ENCODE peak calls at places on chromosomes 16 and 17, in six cellular contexts. One of them, this sample, is unnamed.

GRCh38 chr16:20681821-20682736 is 15.4 kb downstream of the ACSM1 start:
- DNase-seq in brain pericyte: no peak
- DNase-seq in T-helper 2 cell: no peak
- DNase-seq in NCI-H1092 treated with DMSO at 0.1 percent for 48 hours: no peak
- DNase-seq in ELR: no peak
- DNase-seq in epithelial cell of esophagus: no peak
- DNase-seq in this sample: no peak

GRCh38 chr16:84985079-84986065 is 26.0 kb downstream of the ZDHHC7 start:
- DNase-seq in brain pericyte: no peak
- DNase-seq in T-helper 2 cell: no peak
- DNase-seq in NCI-H1092 treated with DMSO at 0.1 percent for 48 hours: no peak
- DNase-seq in ELR: peak; percentile 91
- DNase-seq in epithelial cell of esophagus: peak; percentile 71
- DNase-seq in this sample: no peak

GRCh38 chr16:81261049-81261648 is 22.7 kb downstream of the BCO1 start:
- DNase-seq in brain pericyte: no peak
- DNase-seq in T-helper 2 cell: no peak
- DNase-seq in NCI-H1092 treated with DMSO at 0.1 percent for 48 hours: no peak
- DNase-seq in ELR: peak; percentile 40
- DNase-seq in epithelial cell of esophagus: peak; percentile 42
- DNase-seq in this sample: no peak

GRCh38 chr17:72719582-72720493 is 372.6 kb downstream of the SLC39A11 start:
- DNase-seq in brain pericyte: peak; percentile 47
- DNase-seq in T-helper 2 cell: no peak
- DNase-seq in NCI-H1092 treated with DMSO at 0.1 percent for 48 hours: no peak
- DNase-seq in ELR: no peak
- DNase-seq in epithelial cell of esophagus: peak; percentile 25
- DNase-seq in this sample: peak; percentile 8

GRCh38 chr16:85231959-85232358 is 119.7 kb upstream of the CIBAR2 start:
- DNase-seq in brain pericyte: no peak
- DNase-seq in T-helper 2 cell: no peak
- DNase-seq in NCI-H1092 treated with DMSO at 0.1 percent for 48 hours: peak; percentile 80
- DNase-seq in ELR: no peak
- DNase-seq in epithelial cell of esophagus: no peak
- DNase-seq in this sample: no peak

GRCh38 chr16:50152386-50152806 is 710 bp upstream of the TENT4B start:
- DNase-seq in brain pericyte: no peak
- DNase-seq in T-helper 2 cell: no peak
- DNase-seq in NCI-H1092 treated with DMSO at 0.1 percent for 48 hours: no peak
- DNase-seq in ELR: peak; percentile 66
- DNase-seq in epithelial cell of esophagus: peak; percentile 44
- DNase-seq in this sample: peak; percentile 55

GRCh38 chr16:71421911-71422310 is 19.9 kb downstream of the TLE7 start:
- DNase-seq in brain pericyte: no peak
- DNase-seq in T-helper 2 cell: no peak
- DNase-seq in NCI-H1092 treated with DMSO at 0.1 percent for 48 hours: no peak
- DNase-seq in ELR: peak; percentile 37
- DNase-seq in epithelial cell of esophagus: peak; percentile 50
- DNase-seq in this sample: no peak

GRCh38 chr17:51260960-51261958 is 913 bp downstream of the UTP18 start:
- DNase-seq in brain pericyte: no peak
- DNase-seq in T-helper 2 cell: peak; percentile 75
- DNase-seq in NCI-H1092 treated with DMSO at 0.1 percent for 48 hours: peak; percentile 71
- DNase-seq in ELR: peak; percentile 75
- DNase-seq in epithelial cell of esophagus: peak; percentile 67
- DNase-seq in this sample: peak; percentile 72

GRCh38 chr16:25747160-25747758 is 55.5 kb downstream of the HS3ST4 start:
- DNase-seq in brain pericyte: no peak
- DNase-seq in T-helper 2 cell: no peak
- DNase-seq in NCI-H1092 treated with DMSO at 0.1 percent for 48 hours: no peak
- DNase-seq in ELR: no peak
- DNase-seq in epithelial cell of esophagus: peak; percentile 1
- DNase-seq in this sample: no peak

GRCh38 chr17:68134046-68134637 is 98.6 kb downstream of the KPNA2 start:
- DNase-seq in brain pericyte: no peak
- DNase-seq in T-helper 2 cell: no peak
- DNase-seq in NCI-H1092 treated with DMSO at 0.1 percent for 48 hours: no peak
- DNase-seq in ELR: no peak
- DNase-seq in epithelial cell of esophagus: no peak
- DNase-seq in this sample: no peak

GRCh38 chr17:63785556-63785955 is 11.6 kb downstream of the DDX42 start:
- DNase-seq in brain pericyte: no peak
- DNase-seq in T-helper 2 cell: no peak
- DNase-seq in NCI-H1092 treated with DMSO at 0.1 percent for 48 hours: no peak
- DNase-seq in ELR: peak; percentile 77
- DNase-seq in epithelial cell of esophagus: peak; percentile 72
- DNase-seq in this sample: no peak

GRCh38 chr17:82647593-82648164 is 565 bp downstream of the WDR45B start:
- DNase-seq in brain pericyte: no peak
- DNase-seq in T-helper 2 cell: peak; percentile 41
- DNase-seq in NCI-H1092 treated with DMSO at 0.1 percent for 48 hours: no peak
- DNase-seq in ELR: peak; percentile 46
- DNase-seq in epithelial cell of esophagus: peak; percentile 36
- DNase-seq in this sample: peak; percentile 44

GRCh38 chr16:89140981-89141883 is 30.3 kb upstream of the CDH15 start:
- DNase-seq in brain pericyte: no peak
- DNase-seq in T-helper 2 cell: no peak
- DNase-seq in NCI-H1092 treated with DMSO at 0.1 percent for 48 hours: no peak
- DNase-seq in ELR: no peak
- DNase-seq in epithelial cell of esophagus: no peak
- DNase-seq in this sample: no peak

GRCh38 chr16:85508388-85508787 is 104.7 kb upstream of the GSE1 start:
- DNase-seq in brain pericyte: no peak
- DNase-seq in T-helper 2 cell: no peak
- DNase-seq in NCI-H1092 treated with DMSO at 0.1 percent for 48 hours: no peak
- DNase-seq in ELR: no peak
- DNase-seq in epithelial cell of esophagus: no peak
- DNase-seq in this sample: no peak

GRCh38 chr16:49978569-49979326 is 46.3 kb upstream of the CNEP1R1 start:
- DNase-seq in brain pericyte: no peak
- DNase-seq in T-helper 2 cell: no peak
- DNase-seq in NCI-H1092 treated with DMSO at 0.1 percent for 48 hours: no peak
- DNase-seq in ELR: no peak
- DNase-seq in epithelial cell of esophagus: no peak
- DNase-seq in this sample: no peak

GRCh38 chr17:82232322-82232785 is 3.5 kb downstream of the SLC16A3 start:
- DNase-seq in brain pericyte: no peak
- DNase-seq in T-helper 2 cell: no peak
- DNase-seq in NCI-H1092 treated with DMSO at 0.1 percent for 48 hours: no peak
- DNase-seq in ELR: no peak
- DNase-seq in epithelial cell of esophagus: no peak
- DNase-seq in this sample: no peak

GRCh38 chr16:88920618-88921602 is 54.5 kb upstream of the PABPN1L start:
- DNase-seq in brain pericyte: no peak
- DNase-seq in T-helper 2 cell: no peak
- DNase-seq in NCI-H1092 treated with DMSO at 0.1 percent for 48 hours: peak; percentile 51
- DNase-seq in ELR: peak; percentile 51
- DNase-seq in epithelial cell of esophagus: no peak
- DNase-seq in this sample: no peak

GRCh38 chr17:45048795-45049563 is 2.5 kb downstream of the DCAKD start:
- DNase-seq in brain pericyte: no peak
- DNase-seq in T-helper 2 cell: no peak
- DNase-seq in NCI-H1092 treated with DMSO at 0.1 percent for 48 hours: no peak
- DNase-seq in ELR: peak; percentile 49
- DNase-seq in epithelial cell of esophagus: no peak
- DNase-seq in this sample: no peak

GRCh38 chr17:36760425-36760824 is 159.0 kb downstream of the MRM1 start:
- DNase-seq in brain pericyte: no peak
- DNase-seq in T-helper 2 cell: no peak
- DNase-seq in NCI-H1092 treated with DMSO at 0.1 percent for 48 hours: no peak
- DNase-seq in ELR: no peak
- DNase-seq in epithelial cell of esophagus: no peak
- DNase-seq in this sample: no peak

GRCh38 chr16:50679266-50679665 is 1.8 kb downstream of the SNX20 start:
- DNase-seq in brain pericyte: no peak
- DNase-seq in T-helper 2 cell: no peak
- DNase-seq in NCI-H1092 treated with DMSO at 0.1 percent for 48 hours: no peak
- DNase-seq in ELR: no peak
- DNase-seq in epithelial cell of esophagus: no peak
- DNase-seq in this sample: no peak